ENCODE peak calls at places on chromosomes 7 and 10, in four cellular contexts. Y is HCT116; L is activated gamma-delta T cell treated with anti-CD3 and anti-CD28 coated beads, Interleukin-2, amount 50 U/mL, for 16 hours; V is ELF-1. F is an unnamed sample.

GRCh38 chr10:123245264-123245663 is 91.1 kb downstream of the BUB3 start:
- DNase-seq in Y (no peak), L (no peak), V (no peak), F (no peak)

GRCh38 chr7:92404170-92404614 is 43.1 kb upstream of the GATAD1 start:
- DNase-seq in L (peak), V (no peak), Y (no peak), F (no peak)

GRCh38 chr7:130278892-130279690 is 12.4 kb downstream of the CPA2 start:
- DNase-seq in Y (no peak), V (no peak), L (no peak), F (no peak)

GRCh38 chr7:20784311-20785210 is 2.1 kb downstream of the SP8 start:
- DNase-seq in V (peak), Y (no peak), L (no peak), F (no peak)

GRCh38 chr10:60237977-60238376 is 151.7 kb downstream of the ANK3 start:
- DNase-seq in Y (no peak), V (no peak), L (no peak), F (no peak)

GRCh38 chr7:12178317-12178716 is 32.8 kb upstream of the TMEM106B start:
- DNase-seq in Y (no peak), L (no peak), V (no peak), F (no peak)

GRCh38 chr10:118523775-118524174 is 71.7 kb downstream of the PRLHR start:
- DNase-seq in L (no peak), Y (no peak), V (no peak), F (no peak)

GRCh38 chr7:64882341-64883112 is 20.5 kb upstream of the ZNF273 start:
- DNase-seq in V (peak), Y (no peak), L (no peak), F (no peak)

GRCh38 chr7:89064831-89065230 is 269.3 kb upstream of the TEX47 start:
- DNase-seq in L (no peak), Y (no peak), V (no peak), F (peak)

GRCh38 chr10:7596356-7596755 is 70.4 kb downstream of the ITIH5 start:
- DNase-seq in L (no peak), Y (no peak), V (no peak), F (no peak)

GRCh38 chr10:77801474-77802238 is 124.9 kb downstream of the DLG5 start:
- DNase-seq in Y (no peak), L (peak), V (no peak), F (peak)

GRCh38 chr10:107984581-107984980 is 820.1 kb upstream of the SORCS1 start:
- DNase-seq in Y (no peak), L (no peak), V (no peak), F (no peak)